ENCODE peak calls at places on chromosome 12, in eight cellular contexts. One of them, this sample, is unnamed.

GRCh38 chr12:3041558-3042164 is 35.5 kb upstream of the TSPAN9 start:
- DNase-seq in right lobe of liver: no peak
- DNase-seq in IMR-90: peak; percentile 67
- DNase-seq in gastrocnemius medialis: no peak
- DNase-seq in tibial nerve: peak; percentile 54
- DNase-seq in prostate gland: peak; percentile 37
- DNase-seq in NB4: peak; percentile 86
- DNase-seq in adrenal gland: peak; percentile 67
- DNase-seq in this sample: no peak

GRCh38 chr12:53197011-53197640 is 9.9 kb downstream of the ITGB7 start:
- DNase-seq in right lobe of liver: peak; percentile 60
- DNase-seq in IMR-90: no peak
- DNase-seq in gastrocnemius medialis: no peak
- DNase-seq in tibial nerve: no peak
- DNase-seq in prostate gland: no peak
- DNase-seq in NB4: no peak
- DNase-seq in adrenal gland: no peak
- DNase-seq in this sample: no peak

GRCh38 chr12:76583301-76583700 is 23.7 kb upstream of the OSBPL8 start:
- DNase-seq in right lobe of liver: no peak
- DNase-seq in IMR-90: no peak
- DNase-seq in gastrocnemius medialis: no peak
- DNase-seq in tibial nerve: no peak
- DNase-seq in prostate gland: no peak
- DNase-seq in NB4: no peak
- DNase-seq in adrenal gland: no peak
- DNase-seq in this sample: no peak

GRCh38 chr12:14213542-14213941 is 151.9 kb upstream of the ATF7IP start:
- DNase-seq in right lobe of liver: no peak
- DNase-seq in IMR-90: no peak
- DNase-seq in gastrocnemius medialis: no peak
- DNase-seq in tibial nerve: no peak
- DNase-seq in prostate gland: no peak
- DNase-seq in NB4: no peak
- DNase-seq in adrenal gland: peak; percentile 22
- DNase-seq in this sample: no peak

GRCh38 chr12:43861847-43862150 is 25.9 kb downstream of the TMEM117 start:
- DNase-seq in right lobe of liver: no peak
- DNase-seq in IMR-90: no peak
- DNase-seq in gastrocnemius medialis: no peak
- DNase-seq in tibial nerve: no peak
- DNase-seq in prostate gland: no peak
- DNase-seq in NB4: no peak
- DNase-seq in adrenal gland: no peak
- DNase-seq in this sample: no peak

GRCh38 chr12:7345232-7345631 is 41.4 kb downstream of the ACSM4 start:
- DNase-seq in right lobe of liver: no peak
- DNase-seq in IMR-90: no peak
- DNase-seq in gastrocnemius medialis: no peak
- DNase-seq in tibial nerve: no peak
- DNase-seq in prostate gland: no peak
- DNase-seq in NB4: peak; percentile 68
- DNase-seq in adrenal gland: no peak
- DNase-seq in this sample: no peak

GRCh38 chr12:19093218-19093617 is 36.3 kb upstream of the PLEKHA5 start:
- DNase-seq in right lobe of liver: no peak
- DNase-seq in IMR-90: peak; percentile 65
- DNase-seq in gastrocnemius medialis: no peak
- DNase-seq in tibial nerve: no peak
- DNase-seq in prostate gland: no peak
- DNase-seq in NB4: no peak
- DNase-seq in adrenal gland: no peak
- DNase-seq in this sample: no peak

GRCh38 chr12:76790564-76791552 is 26.9 kb downstream of the ZDHHC17 start:
- DNase-seq in right lobe of liver: no peak
- DNase-seq in IMR-90: peak; percentile 37
- DNase-seq in gastrocnemius medialis: no peak
- DNase-seq in tibial nerve: no peak
- DNase-seq in prostate gland: no peak
- DNase-seq in NB4: peak; percentile 44
- DNase-seq in adrenal gland: no peak
- DNase-seq in this sample: no peak

GRCh38 chr12:108302471-108303311 is 36.4 kb downstream of the CMKLR1 start:
- DNase-seq in right lobe of liver: no peak
- DNase-seq in IMR-90: no peak
- DNase-seq in gastrocnemius medialis: peak; percentile 54
- DNase-seq in tibial nerve: peak; percentile 88
- DNase-seq in prostate gland: no peak
- DNase-seq in NB4: no peak
- DNase-seq in adrenal gland: peak; percentile 55
- DNase-seq in this sample: peak; percentile 97

GRCh38 chr12:120078868-120079267 is 37.7 kb downstream of the RAB35 start:
- DNase-seq in right lobe of liver: peak; percentile 23
- DNase-seq in IMR-90: no peak
- DNase-seq in gastrocnemius medialis: no peak
- DNase-seq in tibial nerve: no peak
- DNase-seq in prostate gland: no peak
- DNase-seq in NB4: no peak
- DNase-seq in adrenal gland: no peak
- DNase-seq in this sample: no peak

GRCh38 chr12:12807970-12808702 is 5.0 kb upstream of the DDX47 start:
- DNase-seq in right lobe of liver: no peak
- DNase-seq in IMR-90: peak; percentile 71
- DNase-seq in gastrocnemius medialis: peak; percentile 31
- DNase-seq in tibial nerve: peak; percentile 38
- DNase-seq in prostate gland: no peak
- DNase-seq in NB4: peak; percentile 85
- DNase-seq in adrenal gland: peak; percentile 52
- DNase-seq in this sample: no peak

GRCh38 chr12:47763481-47764344 is 5.0 kb upstream of the RAPGEF3 start:
- DNase-seq in right lobe of liver: no peak
- DNase-seq in IMR-90: no peak
- DNase-seq in gastrocnemius medialis: no peak
- DNase-seq in tibial nerve: no peak
- DNase-seq in prostate gland: no peak
- DNase-seq in NB4: peak; percentile 76
- DNase-seq in adrenal gland: no peak
- DNase-seq in this sample: no peak

GRCh38 chr12:8156845-8157244 is at the start of gene ZNF705A:
- DNase-seq in right lobe of liver: no peak
- DNase-seq in IMR-90: peak; percentile 87
- DNase-seq in gastrocnemius medialis: no peak
- DNase-seq in tibial nerve: no peak
- DNase-seq in prostate gland: no peak
- DNase-seq in NB4: peak; percentile 72
- DNase-seq in adrenal gland: no peak
- DNase-seq in this sample: no peak

GRCh38 chr12:47458273-47458672 is 247.6 kb downstream of the RPAP3 start:
- DNase-seq in right lobe of liver: no peak
- DNase-seq in IMR-90: no peak
- DNase-seq in gastrocnemius medialis: no peak
- DNase-seq in tibial nerve: no peak
- DNase-seq in prostate gland: no peak
- DNase-seq in NB4: no peak
- DNase-seq in adrenal gland: no peak
- DNase-seq in this sample: no peak

GRCh38 chr12:127191124-127191523 is 1075.8 kb upstream of the TMEM132C start:
- DNase-seq in right lobe of liver: no peak
- DNase-seq in IMR-90: peak; percentile 74
- DNase-seq in gastrocnemius medialis: no peak
- DNase-seq in tibial nerve: no peak
- DNase-seq in prostate gland: no peak
- DNase-seq in NB4: no peak
- DNase-seq in adrenal gland: no peak
- DNase-seq in this sample: no peak

GRCh38 chr12:91250273-91250672 is 67.7 kb upstream of the DCN start:
- DNase-seq in right lobe of liver: no peak
- DNase-seq in IMR-90: peak; percentile 58
- DNase-seq in gastrocnemius medialis: no peak
- DNase-seq in tibial nerve: no peak
- DNase-seq in prostate gland: no peak
- DNase-seq in NB4: no peak
- DNase-seq in adrenal gland: no peak
- DNase-seq in this sample: no peak

GRCh38 chr12:27751386-27752047 is 28.5 kb upstream of the KLHL42 start:
- DNase-seq in right lobe of liver: peak; percentile 76
- DNase-seq in IMR-90: no peak
- DNase-seq in gastrocnemius medialis: no peak
- DNase-seq in tibial nerve: no peak
- DNase-seq in prostate gland: peak; percentile 12
- DNase-seq in NB4: peak; percentile 32
- DNase-seq in adrenal gland: peak; percentile 16
- DNase-seq in this sample: no peak

GRCh38 chr12:49827351-49828099 is 688 bp downstream of the NCKAP5L start:
- DNase-seq in right lobe of liver: peak; percentile 82
- DNase-seq in IMR-90: peak; percentile 46
- DNase-seq in gastrocnemius medialis: peak; percentile 29
- DNase-seq in tibial nerve: no peak
- DNase-seq in prostate gland: peak; percentile 17
- DNase-seq in NB4: peak; percentile 82
- DNase-seq in adrenal gland: peak; percentile 95
- DNase-seq in this sample: peak; percentile 91
- TF ChIP-seq POLR2A in right lobe of liver: no peak
- TF ChIP-seq POLR2A in IMR-90: no peak
- TF ChIP-seq POLR2A in gastrocnemius medialis: no peak
- TF ChIP-seq POLR2A in tibial nerve: no peak
- TF ChIP-seq POLR2A in prostate gland: no peak
- TF ChIP-seq POLR2A in NB4: no peak
- TF ChIP-seq POLR2A in adrenal gland: peak; percentile 59
- TF ChIP-seq POLR2A in this sample: no peak

GRCh38 chr12:109813810-109814416 is 19.3 kb downstream of the TRPV4 start:
- DNase-seq in right lobe of liver: no peak
- DNase-seq in IMR-90: no peak
- DNase-seq in gastrocnemius medialis: no peak
- DNase-seq in tibial nerve: no peak
- DNase-seq in prostate gland: no peak
- DNase-seq in NB4: no peak
- DNase-seq in adrenal gland: no peak
- DNase-seq in this sample: no peak

GRCh38 chr12:109814600-109814999 is 18.6 kb downstream of the TRPV4 start:
- DNase-seq in right lobe of liver: no peak
- DNase-seq in IMR-90: no peak
- DNase-seq in gastrocnemius medialis: no peak
- DNase-seq in tibial nerve: no peak
- DNase-seq in prostate gland: no peak
- DNase-seq in NB4: no peak
- DNase-seq in adrenal gland: no peak
- DNase-seq in this sample: no peak

GRCh38 chr12:109808876-109809646 is 24.1 kb downstream of the TRPV4 start:
- DNase-seq in right lobe of liver: no peak
- DNase-seq in IMR-90: no peak
- DNase-seq in gastrocnemius medialis: no peak
- DNase-seq in tibial nerve: no peak
- DNase-seq in prostate gland: no peak
- DNase-seq in NB4: no peak
- DNase-seq in adrenal gland: no peak
- DNase-seq in this sample: no peak

GRCh38 chr12:109810954-109811623 is 22.1 kb downstream of the TRPV4 start:
- DNase-seq in right lobe of liver: no peak
- DNase-seq in IMR-90: no peak
- DNase-seq in gastrocnemius medialis: no peak
- DNase-seq in tibial nerve: no peak
- DNase-seq in prostate gland: no peak
- DNase-seq in NB4: no peak
- DNase-seq in adrenal gland: no peak
- DNase-seq in this sample: no peak

DNA sequence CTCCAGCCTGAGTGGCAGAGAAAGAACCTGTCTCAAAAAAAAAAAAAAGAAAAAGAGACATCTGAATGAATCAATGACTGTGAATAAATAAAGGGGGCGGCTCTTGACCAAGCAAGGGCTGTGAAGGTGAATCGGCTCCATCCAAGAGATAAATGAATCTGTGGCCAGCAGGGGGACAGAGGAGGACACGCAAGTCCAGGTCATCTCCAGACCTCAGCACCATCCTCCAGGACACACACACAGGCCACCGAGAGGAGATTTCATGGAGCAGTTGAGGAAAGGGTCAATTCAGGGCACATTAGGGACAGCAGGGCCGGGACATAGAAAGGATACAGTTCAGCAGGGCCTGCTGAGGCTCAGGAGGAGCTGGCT is 21.6 kb downstream of the TRPV4 start:
- DNase-seq in right lobe of liver: no peak
- DNase-seq in IMR-90: no peak
- DNase-seq in gastrocnemius medialis: no peak
- DNase-seq in tibial nerve: no peak
- DNase-seq in prostate gland: no peak
- DNase-seq in NB4: no peak
- DNase-seq in adrenal gland: no peak
- DNase-seq in this sample: no peak
- TF ChIP-seq CTCF in right lobe of liver: peak; percentile 15
- TF ChIP-seq CTCF in IMR-90: peak; percentile 8
- TF ChIP-seq CTCF in gastrocnemius medialis: no peak
- TF ChIP-seq CTCF in tibial nerve: no peak
- TF ChIP-seq CTCF in prostate gland: no peak
- TF ChIP-seq CTCF in NB4: no peak
- TF ChIP-seq CTCF in adrenal gland: no peak
- TF ChIP-seq CTCF in this sample: no peak

DNA sequence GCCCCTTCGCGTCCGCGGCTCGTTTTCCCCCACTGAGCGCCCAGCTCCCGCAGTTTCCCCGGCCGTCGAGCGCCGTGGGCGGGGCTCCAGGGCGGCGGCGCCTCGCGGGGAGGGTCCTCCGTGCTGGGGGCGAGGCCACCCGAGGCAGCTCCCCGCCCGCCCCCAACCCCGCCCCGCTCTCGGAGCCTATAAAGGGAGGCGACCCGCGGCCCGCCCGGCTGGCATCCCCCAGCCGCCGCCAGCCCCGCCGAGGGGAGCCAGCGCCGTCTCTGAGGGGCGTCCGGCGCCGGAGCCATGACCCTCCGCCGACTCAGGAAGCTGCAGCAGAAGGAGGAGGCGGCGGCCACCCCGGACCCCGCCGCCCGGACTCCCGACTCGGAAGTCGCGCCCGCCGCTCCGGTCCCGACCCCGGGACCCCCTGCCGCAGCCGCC is at the start of gene TAMALIN:
- DNase-seq in right lobe of liver: peak; percentile 70
- DNase-seq in IMR-90: peak; percentile 53
- DNase-seq in gastrocnemius medialis: no peak
- DNase-seq in tibial nerve: peak; percentile 53
- DNase-seq in prostate gland: peak; percentile 71
- DNase-seq in NB4: peak; percentile 84
- DNase-seq in adrenal gland: peak; percentile 39
- DNase-seq in this sample: peak; percentile 65
- H3K4me3 ChIP-seq in right lobe of liver: peak within 1 kb of the TSS; percentile 53
- H3K4me3 ChIP-seq in IMR-90: peak within 1 kb of the TSS; percentile 59
- H3K4me3 ChIP-seq in gastrocnemius medialis: peak within 1 kb of the TSS; percentile 59
- H3K4me3 ChIP-seq in tibial nerve: peak within 1 kb of the TSS; percentile 90
- H3K4me3 ChIP-seq in prostate gland: peak within 1 kb of the TSS; percentile 79
- H3K4me3 ChIP-seq in NB4: peak within 1 kb of the TSS; percentile 62
- H3K4me3 ChIP-seq in adrenal gland: no peak within 1 kb of the TSS
- H3K4me3 ChIP-seq in this sample: peak within 1 kb of the TSS; percentile 56

DNA sequence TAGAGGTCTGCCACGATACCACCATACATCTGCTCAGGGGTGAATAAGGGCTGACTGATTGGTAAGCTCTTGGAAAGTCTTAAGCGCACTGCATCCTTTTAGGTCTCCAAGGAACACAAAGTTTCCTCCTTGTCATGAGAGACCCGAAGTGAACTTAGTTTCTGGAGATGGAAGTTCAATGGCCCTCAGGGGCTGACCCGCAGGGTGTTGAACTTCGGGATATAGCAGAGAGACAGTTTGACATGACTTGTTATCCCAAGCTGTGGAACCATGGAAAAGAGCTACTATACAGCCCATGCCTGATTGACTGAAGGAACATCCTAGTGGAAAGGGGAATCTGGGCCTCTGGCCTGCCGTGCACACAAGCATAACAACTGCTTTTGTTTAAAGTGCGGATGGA is 26.9 kb upstream of the CPNE8 start:
- DNase-seq in right lobe of liver: no peak
- DNase-seq in IMR-90: no peak
- DNase-seq in gastrocnemius medialis: no peak
- DNase-seq in tibial nerve: no peak
- DNase-seq in prostate gland: no peak
- DNase-seq in NB4: no peak
- DNase-seq in adrenal gland: no peak
- DNase-seq in this sample: no peak
- TF ChIP-seq POLR2A in right lobe of liver: no peak
- TF ChIP-seq POLR2A in IMR-90: no peak
- TF ChIP-seq POLR2A in gastrocnemius medialis: no peak
- TF ChIP-seq POLR2A in tibial nerve: no peak
- TF ChIP-seq POLR2A in prostate gland: no peak
- TF ChIP-seq POLR2A in NB4: no peak
- TF ChIP-seq POLR2A in adrenal gland: no peak
- TF ChIP-seq POLR2A in this sample: no peak